ENCODE peak calls at places on chromosomes 7 and 10, in eight cellular contexts. F is psoas muscle, W is substantia nigra, T is OCI-LY7, X is colonic mucosa, H is body of pancreas, N is HCT116, Y is adrenal gland. K is an unnamed sample.

GRCh38 chr7:3922175-3922635 is 621.2 kb downstream of the SDK1 start:
- DNase-seq in F (no peak), W (peak; percentile 25), T (peak; percentile 1), X (peak; percentile 27), H (peak; percentile 78), N (peak; percentile 72), Y (peak; percentile 76), K (peak; percentile 20)

GRCh38 chr10:7887417-7887816 is 69.1 kb downstream of the TAF3 start:
- DNase-seq in F (no peak), W (no peak), T (no peak), X (no peak), H (no peak), N (no peak), Y (no peak), K (no peak)

GRCh38 chr10:70381491-70382421 is 669 bp downstream of the LRRC20 start:
- DNase-seq in F (peak; percentile 92), W (peak; percentile 45), T (peak; percentile 48), X (peak; percentile 52), H (peak; percentile 39), N (no peak), Y (peak; percentile 68), K (peak; percentile 33)

GRCh38 chr7:78151229-78151628 is 352.7 kb downstream of the PHTF2 start:
- DNase-seq in F (no peak), W (no peak), T (no peak), X (no peak), H (no peak), N (no peak), Y (no peak), K (no peak)

GRCh38 chr10:5948208-5948585 is 29.1 kb downstream of the IL15RA start:
- DNase-seq in F (peak; percentile 28), W (no peak), T (no peak), X (no peak), H (no peak), N (no peak), Y (no peak), K (no peak)

GRCh38 chr10:44930904-44931620 is 19.9 kb downstream of the TMEM72 start:
- DNase-seq in F (no peak), W (no peak), T (no peak), X (no peak), H (no peak), N (no peak), Y (peak; percentile 30), K (no peak)

GRCh38 chr7:137992738-137993394 is 9.0 kb downstream of the CREB3L2 start:
- DNase-seq in F (peak; percentile 78), W (no peak), T (no peak), X (no peak), H (peak; percentile 60), N (no peak), Y (peak; percentile 72), K (no peak)

GRCh38 chr7:94314526-94314925 is 80.2 kb upstream of the COL1A2 start:
- DNase-seq in F (no peak), W (no peak), T (no peak), X (no peak), H (no peak), N (no peak), Y (no peak), K (no peak)

GRCh38 chr7:16754869-16755317 is 1.3 kb downstream of the TSPAN13 start:
- DNase-seq in F (no peak), W (no peak), T (no peak), X (peak; percentile 52), H (no peak), N (no peak), Y (no peak), K (peak; percentile 40)

GRCh38 chr7:99779949-99780348 is 4.0 kb downstream of the CYP3A4 start:
- DNase-seq in F (no peak), W (no peak), T (no peak), X (no peak), H (no peak), N (no peak), Y (no peak), K (no peak)

GRCh38 chr7:93723424-93724124 is 149.1 kb upstream of the CALCR start:
- DNase-seq in F (no peak), W (no peak), T (no peak), X (no peak), H (no peak), N (no peak), Y (no peak), K (no peak)

GRCh38 chr7:34165927-34166550 is 260.7 kb downstream of the BMPER start:
- DNase-seq in F (no peak), W (no peak), T (peak; percentile 4), X (no peak), H (no peak), N (peak; percentile 7), Y (no peak), K (peak; percentile 21)

GRCh38 chr10:36448760-36449681 is 676.4 kb upstream of the ANKRD30A start:
- DNase-seq in F (no peak), W (no peak), T (no peak), X (no peak), H (no peak), N (no peak), Y (no peak), K (no peak)

GRCh38 chr10:119507115-119507514 is 35.4 kb downstream of the RGS10 start:
- DNase-seq in F (no peak), W (no peak), T (no peak), X (no peak), H (no peak), N (no peak), Y (no peak), K (no peak)

GRCh38 chr7:120794100-120794729 is 63.7 kb downstream of the TSPAN12 start:
- DNase-seq in F (no peak), W (no peak), T (no peak), X (no peak), H (no peak), N (no peak), Y (no peak), K (no peak)

GRCh38 chr10:23525406-23525805 is 86.5 kb downstream of the OTUD1 start:
- DNase-seq in F (no peak), W (peak; percentile 27), T (peak; percentile 22), X (peak; percentile 20), H (peak; percentile 46), N (no peak), Y (peak; percentile 69), K (peak; percentile 39)

GRCh38 chr7:39130304-39130703 is 152.6 kb downstream of the POU6F2 start:
- DNase-seq in F (no peak), W (no peak), T (no peak), X (no peak), H (no peak), N (no peak), Y (no peak), K (peak; percentile 67)

GRCh38 chr7:138239244-138239643 is 163.0 kb downstream of the AKR1D1 start:
- DNase-seq in F (no peak), W (no peak), T (no peak), X (no peak), H (no peak), N (no peak), Y (no peak), K (no peak)

GRCh38 chr7:78039791-78040776 is 241.5 kb downstream of the PHTF2 start:
- DNase-seq in F (peak; percentile 61), W (no peak), T (peak; percentile 50), X (peak; percentile 19), H (no peak), N (peak; percentile 23), Y (peak; percentile 53), K (no peak)

GRCh38 chr7:45189151-45189970 is 31.8 kb downstream of the RAMP3 start:
- DNase-seq in F (no peak), W (no peak), T (no peak), X (no peak), H (no peak), N (no peak), Y (peak; percentile 53), K (no peak)

GRCh38 chr7:45187946-45188411 is 30.4 kb downstream of the RAMP3 start:
- DNase-seq in F (no peak), W (no peak), T (no peak), X (no peak), H (no peak), N (no peak), Y (peak; percentile 28), K (no peak)

GRCh38 chr7:45190406-45191165 is 33.0 kb downstream of the RAMP3 start:
- DNase-seq in F (no peak), W (no peak), T (no peak), X (no peak), H (no peak), N (no peak), Y (peak; percentile 45), K (no peak)

GRCh38 chr7:45187089-45187945 is 29.7 kb downstream of the RAMP3 start:
- DNase-seq in F (no peak), W (no peak), T (no peak), X (no peak), H (no peak), N (no peak), Y (peak; percentile 23), K (no peak)

DNA sequence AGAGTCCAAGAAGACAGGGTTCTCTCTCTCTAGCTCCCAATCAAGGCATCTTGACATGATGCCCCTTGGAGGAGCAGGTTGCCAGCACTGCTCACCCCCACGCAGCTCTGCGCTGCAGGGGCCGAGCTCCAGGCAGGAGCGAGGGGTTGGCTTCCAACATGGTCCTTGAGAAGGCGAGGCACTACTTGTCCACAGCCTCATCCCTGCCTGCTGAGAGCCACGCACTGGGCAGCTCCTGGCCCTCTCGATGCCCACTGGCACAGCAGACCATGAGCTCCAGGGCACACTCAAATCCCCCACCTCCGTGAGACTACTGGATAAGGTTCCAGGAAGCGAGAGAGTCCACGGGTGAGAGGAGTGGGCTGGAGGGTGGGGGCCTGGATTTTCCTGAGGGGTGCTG is 31.1 kb downstream of the RAMP3 start:
- DNase-seq in F (no peak), W (no peak), T (no peak), X (no peak), H (no peak), N (no peak), Y (peak; percentile 41), K (no peak)
- H3K27ac ChIP-seq in F (no peak overlapping the region), W (no peak overlapping the region), T (no peak overlapping the region), X (no peak overlapping the region), H (no peak overlapping the region), N (no peak overlapping the region), Y (no peak overlapping the region), K (no peak overlapping the region)

GRCh38 chr7:29915481-29916215 is 74.0 kb downstream of the SCRN1 start:
- DNase-seq in F (no peak), W (no peak), T (no peak), X (no peak), H (peak; percentile 20), N (no peak), Y (peak; percentile 67), K (no peak)
- H3K27ac ChIP-seq in F (no peak overlapping the region), W (no peak overlapping the region), T (no peak overlapping the region), X (no peak overlapping the region), H (no peak overlapping the region), N (no peak overlapping the region), Y (no peak overlapping the region), K (no peak overlapping the region)

DNA sequence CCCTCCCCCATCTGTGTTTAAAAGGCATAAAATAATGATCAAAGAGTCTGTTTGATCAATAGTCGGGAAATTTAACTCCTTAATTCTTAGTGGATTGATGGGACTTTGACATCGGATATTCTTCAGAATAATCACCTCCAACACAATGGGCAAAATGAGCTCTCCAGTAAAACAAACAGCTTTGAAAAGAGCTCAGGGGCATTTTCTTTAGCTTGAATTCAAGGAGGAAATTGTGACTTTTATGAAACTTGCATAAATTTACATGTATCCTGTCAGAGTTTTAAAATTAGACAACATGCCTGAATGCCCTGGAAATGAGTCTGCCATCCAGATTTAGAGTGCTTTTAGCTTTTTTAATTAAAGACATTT is 118.8 kb downstream of the ARID5B start:
- DNase-seq in F (no peak), W (no peak), T (no peak), X (no peak), H (no peak), N (no peak), Y (no peak), K (no peak)
- H3K27ac ChIP-seq in F (no peak overlapping the region), W (no peak overlapping the region), T (peak overlapping the region; percentile 13), X (peak overlapping the region; percentile 37), H (no peak overlapping the region), N (no peak overlapping the region), Y (no peak overlapping the region), K (no peak overlapping the region)

GRCh38 chr7:50706469-50706937 is 76.2 kb downstream of the GRB10 start:
- DNase-seq in F (no peak), W (no peak), T (no peak), X (no peak), H (no peak), N (no peak), Y (peak; percentile 35), K (no peak)
- H3K27ac ChIP-seq in F (no peak overlapping the region), W (no peak overlapping the region), T (no peak overlapping the region), X (no peak overlapping the region), H (no peak overlapping the region), N (no peak overlapping the region), Y (no peak overlapping the region), K (no peak overlapping the region)

K was measured in small intestine.